ENCODE peak calls at places on chromosomes 13 and 19, in ten cellular contexts. O, I, F, W, A, L, P, E, H and S are unnamed samples.

GRCh38 chr13:85230754-85231153 is 568.5 kb downstream of the SLITRK6 start:
- DNase-seq in A (no peak), I (no peak), E (no peak), F (peak), L (no peak), H (no peak), O (no peak), W (no peak), P (no peak), S (no peak)

GRCh38 chr13:30985637-30986205 is 53.3 kb downstream of the TEX26 start:
- DNase-seq in E (no peak), F (peak), H (no peak), O (no peak), W (peak), A (no peak), L (no peak), I (peak), P (peak), S (peak)

GRCh38 chr13:112474869-112475268 is 98.7 kb downstream of the SPACA7 start:
- DNase-seq in W (no peak), H (no peak), E (no peak), I (no peak), L (no peak), F (no peak), P (no peak), O (no peak), A (no peak), S (no peak)

GRCh38 chr19:1217366-1217765 is 11.8 kb downstream of the STK11 start:
- DNase-seq in A (no peak), I (no peak), O (no peak), L (no peak), E (no peak), F (no peak), W (no peak), P (no peak), H (no peak), S (no peak)

GRCh38 chr13:48790996-48791395 is 137.3 kb downstream of the CYSLTR2 start:
- DNase-seq in E (no peak), O (no peak), L (no peak), F (no peak), P (no peak), I (no peak), H (no peak), A (no peak), W (no peak), S (no peak)

GRCh38 chr19:47229674-47230121 is 1.3 kb downstream of the BBC3 start:
- DNase-seq in H (no peak), P (peak), A (no peak), L (no peak), E (no peak), I (peak), W (peak), O (no peak), F (peak), S (peak)

GRCh38 chr19:32227561-32228165 is 117.7 kb upstream of the ZNF507 start:
- DNase-seq in A (no peak), L (no peak), F (no peak), O (no peak), W (no peak), I (no peak), P (no peak), E (no peak), H (no peak), S (no peak)

GRCh38 chr19:16139752-16140151 is 3.7 kb upstream of the HSH2D start:
- DNase-seq in L (peak), F (no peak), H (no peak), P (no peak), O (no peak), I (no peak), W (no peak), E (no peak), A (no peak), S (no peak)

GRCh38 chr13:62663767-62664166 is 1248.1 kb upstream of the PCDH20 start:
- DNase-seq in L (no peak), H (no peak), F (no peak), O (no peak), E (no peak), W (no peak), I (no peak), A (no peak), P (no peak), S (no peak)

GRCh38 chr19:18789883-18790565 is 1.1 kb downstream of the COMP start:
- DNase-seq in W (no peak), E (no peak), A (no peak), O (no peak), H (no peak), I (no peak), L (no peak), P (no peak), F (peak), S (no peak)

GRCh38 chr13:37403776-37404497 is 194.6 kb downstream of the POSTN start:
- DNase-seq in O (no peak), P (peak), W (no peak), I (peak), E (no peak), A (no peak), H (no peak), L (no peak), F (peak), S (peak)

GRCh38 chr13:102724923-102725322 is 30.1 kb upstream of the METTL21C start:
- DNase-seq in P (peak), I (peak), A (no peak), W (peak), F (peak), E (no peak), O (no peak), L (no peak), H (no peak), S (peak)

GRCh38 chr13:65882810-65883209 is 1347.3 kb downstream of the PCDH9 start:
- DNase-seq in A (no peak), I (no peak), H (no peak), W (no peak), E (no peak), F (no peak), L (no peak), P (no peak), O (no peak), S (no peak)

GRCh38 chr13:39266426-39266825 is 228.2 kb downstream of the NHLRC3 start:
- DNase-seq in P (no peak), A (no peak), F (peak), W (peak), E (no peak), I (no peak), O (no peak), H (no peak), L (no peak), S (no peak)

GRCh38 chr13:72205773-72206172 is 338.8 kb upstream of the DACH1 start:
- DNase-seq in P (no peak), I (peak), H (no peak), A (no peak), L (no peak), F (no peak), O (no peak), W (peak), E (no peak), S (no peak)

GRCh38 chr19:7947939-7948338 is 4.5 kb upstream of the TIMM44 start:
- DNase-seq in L (no peak), O (no peak), W (peak), A (no peak), E (no peak), H (no peak), P (no peak), F (no peak), I (no peak), S (peak)

GRCh38 chr19:47157455-47158321 is 27.1 kb downstream of the SAE1 start:
- DNase-seq in P (peak), F (peak), A (peak), I (peak), E (no peak), O (peak), H (no peak), W (peak), L (no peak), S (peak)

GRCh38 chr19:8307965-8308866 is at the start of gene CD320:
- DNase-seq in F (peak), L (peak), P (peak), W (peak), O (peak), A (peak), H (peak), I (peak), E (no peak), S (peak)

GRCh38 chr13:68927387-68928026 is 1180.1 kb upstream of the ATXN8OS start:
- DNase-seq in F (no peak), A (no peak), E (no peak), H (no peak), L (no peak), I (no peak), P (no peak), O (no peak), W (peak), S (no peak)

GRCh38 chr13:29830000-29830399 is 20.4 kb downstream of the UBL3 start:
- DNase-seq in E (no peak), P (no peak), L (no peak), O (no peak), A (no peak), W (no peak), H (no peak), I (no peak), F (no peak), S (no peak)

GRCh38 chr13:109140054-109140776 is 510.8 kb downstream of the MYO16 start:
- DNase-seq in L (no peak), F (no peak), P (no peak), H (no peak), W (no peak), E (no peak), A (no peak), I (no peak), O (no peak), S (no peak)

DNA sequence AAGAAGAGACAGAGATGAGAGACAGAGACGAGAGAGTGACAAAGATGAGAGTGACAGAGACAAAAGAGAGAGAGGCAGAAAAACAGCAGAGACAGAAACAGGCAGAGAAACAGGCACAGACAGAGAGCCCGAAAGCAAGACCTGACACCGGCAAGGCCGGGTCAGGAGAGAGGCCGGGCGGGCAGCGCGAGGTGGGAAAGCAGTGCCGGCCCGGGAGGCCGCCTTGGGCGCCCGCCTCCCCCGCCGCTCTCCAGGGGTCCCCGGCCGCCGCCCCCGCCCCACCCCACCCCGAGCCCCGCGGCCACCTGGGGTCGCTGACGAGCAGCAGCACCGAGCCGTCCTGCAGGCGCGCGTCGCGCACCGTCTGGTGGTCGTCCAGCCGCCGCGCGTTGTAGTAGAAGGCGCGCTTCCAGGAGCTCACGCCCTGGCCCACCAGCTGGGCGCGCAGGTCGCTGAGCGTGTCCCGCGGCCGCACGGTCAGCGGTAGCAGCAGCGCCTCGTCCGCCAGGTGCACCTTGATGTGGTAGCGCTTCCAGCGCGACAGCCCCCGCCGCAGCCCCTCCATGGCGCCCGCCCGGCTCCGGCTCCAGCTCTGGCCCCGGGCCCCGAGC is at the start of gene TINCR:
- DNase-seq in P (no peak), E (no peak), W (no peak), A (no peak), F (peak), O (no peak), I (no peak), H (no peak), L (no peak), S (no peak)
- H3K4me3 ChIP-seq in P (no peak), E (peak), W (peak), A (peak), F (no peak), O (no peak), I (no peak), H (peak), L (no peak), S (no peak)

GRCh38 chr19:17327068-17327653 is 7.5 kb downstream of the ANO8 start:
- DNase-seq in I (no peak), F (no peak), H (no peak), P (no peak), E (no peak), A (no peak), O (no peak), W (no peak), L (no peak), S (no peak)
- TF ChIP-seq CTCF in I (no peak), F (no peak), H (no peak), P (no peak), E (no peak), A (no peak), O (no peak), W (no peak), L (no peak), S (no peak)

GRCh38 chr19:13864513-13865242 is 12.3 kb upstream of the NANOS3 start:
- DNase-seq in F (no peak), W (no peak), I (no peak), L (no peak), E (no peak), P (no peak), H (no peak), O (no peak), A (no peak), S (no peak)
- H3K4me3 ChIP-seq in F (no peak), W (peak), I (no peak), L (no peak), E (peak), P (no peak), H (peak), O (no peak), A (peak), S (no peak)

GRCh38 chr19:49538643-49539042 is 10.8 kb downstream of the RCN3 start:
- DNase-seq in H (no peak), I (no peak), E (no peak), P (no peak), L (no peak), O (no peak), W (no peak), F (no peak), A (no peak), S (no peak)

GRCh38 chr19:49530708-49531107 is 2.9 kb downstream of the RCN3 start:
- DNase-seq in P (no peak), O (no peak), A (no peak), F (no peak), I (no peak), L (no peak), E (no peak), H (no peak), W (no peak), S (no peak)

GRCh38 chr19:49536921-49537462 is 9.2 kb downstream of the RCN3 start:
- DNase-seq in L (no peak), P (no peak), F (no peak), O (no peak), H (no peak), E (no peak), I (no peak), W (no peak), A (no peak), S (no peak)

GRCh38 chr19:49534632-49535385 is 7.0 kb downstream of the RCN3 start:
- DNase-seq in O (no peak), F (no peak), E (no peak), I (no peak), W (no peak), H (no peak), L (no peak), P (no peak), A (no peak), S (no peak)

GRCh38 chr19:49533551-49534488 is 6.0 kb downstream of the RCN3 start:
- DNase-seq in E (peak), L (peak), O (peak), H (peak), A (peak), P (peak), W (peak), F (peak), I (peak), S (peak)
- TF ChIP-seq CTCF in E (peak), L (peak), O (no peak), H (peak), A (peak), P (no peak), W (peak), F (peak), I (no peak), S (no peak)

GRCh38 chr19:35029737-35030256 is 473 bp upstream of the SCN1B start:
- DNase-seq in P (no peak), L (no peak), H (no peak), A (no peak), E (no peak), W (no peak), O (peak), F (peak), I (no peak), S (no peak)
- H3K4me3 ChIP-seq in P (peak), L (no peak), H (peak), A (peak), E (peak), W (peak), O (peak), F (peak), I (peak), S (peak)